ENCODE peak calls at places on chromosome 14, in ten cellular contexts. R is upper lobe of right lung; Y is breast epithelium; A is Peyer's patch; K is fibroblast of lung; B is CD4-positive, CD25-positive, alpha-beta regulatory T cell; D is GM12878; O is mesenchymal stem cell; W is pancreas; M is spleen. U is an unnamed sample. For H3K9me3, the result is how much of the 10 kb centered on the place peaks cover.

GRCh38 chr14:58941666-58942065 is 246.8 kb upstream of the DAAM1 start:
- DNase-seq in R (no peak), D (no peak), O (peak), W (no peak), M (no peak), B (no peak), A (no peak), Y (no peak), K (peak), U (no peak)

GRCh38 chr14:43937001-43937400 is 570.1 kb downstream of the FSCB start:
- DNase-seq in B (no peak), A (no peak), K (no peak), D (no peak), W (no peak), Y (no peak), M (no peak), O (no peak), R (no peak), U (no peak)

GRCh38 chr14:56666716-56667115 is 87.1 kb downstream of the TMEM260 start:
- DNase-seq in K (peak), M (no peak), B (no peak), A (no peak), W (no peak), D (no peak), O (peak), Y (no peak), R (no peak), U (no peak)

GRCh38 chr14:93533864-93534263 is 103.1 kb downstream of the UNC79 start:
- DNase-seq in O (no peak), K (no peak), B (no peak), Y (no peak), W (no peak), M (no peak), R (no peak), A (no peak), D (peak), U (no peak)

GRCh38 chr14:63897706-63898105 is 44.9 kb downstream of the SYNE2 start:
- DNase-seq in Y (no peak), O (peak), W (no peak), K (peak), B (no peak), M (no peak), A (no peak), D (no peak), R (no peak), U (no peak)

GRCh38 chr14:53151867-53152626 is 1.1 kb downstream of the DDHD1 start:
- DNase-seq in W (peak), R (peak), A (peak), O (peak), K (peak), D (no peak), M (peak), Y (no peak), B (peak), U (peak)

GRCh38 chr14:104319489-104320241 is 181.3 kb downstream of the KIF26A start:
- DNase-seq in M (peak), Y (peak), O (no peak), K (no peak), W (no peak), R (no peak), A (peak), D (no peak), B (no peak), U (no peak)

GRCh38 chr14:33737446-33737845 is 213.4 kb downstream of the EGLN3 start:
- DNase-seq in K (peak), O (peak), D (no peak), M (no peak), Y (no peak), A (no peak), R (no peak), W (no peak), B (no peak), U (no peak)

GRCh38 chr14:83779266-83779665 is 1750.7 kb upstream of the FLRT2 start:
- DNase-seq in A (no peak), Y (no peak), D (no peak), O (peak), M (no peak), R (no peak), W (no peak), B (no peak), K (peak), U (no peak)

GRCh38 chr14:101072945-101073597 is 169.5 kb upstream of the RTL1 start:
- DNase-seq in Y (peak), D (no peak), O (peak), M (peak), W (no peak), B (no peak), A (peak), R (peak), K (peak), U (no peak)

GRCh38 chr14:82602794-82603193 is 1069.1 kb upstream of the SEL1L start:
- DNase-seq in Y (no peak), D (no peak), K (no peak), O (no peak), R (no peak), M (no peak), W (no peak), A (no peak), B (no peak), U (no peak)

GRCh38 chr14:51236314-51236713 is 3.7 kb upstream of the TMX1 start:
- DNase-seq in K (peak), R (no peak), O (peak), Y (no peak), A (no peak), M (no peak), W (no peak), B (no peak), D (no peak), U (no peak)

GRCh38 chr14:23624830-23625404 is 11.2 kb upstream of the DHRS2 start:
- DNase-seq in R (no peak), M (no peak), B (no peak), D (no peak), O (no peak), Y (no peak), W (no peak), A (no peak), K (no peak), U (no peak)

GRCh38 chr14:68487805-68488590 is 304.9 kb downstream of the ZFP36L1 start:
- DNase-seq in O (no peak), D (no peak), M (no peak), B (no peak), W (no peak), R (no peak), Y (no peak), A (no peak), K (no peak), U (no peak)

GRCh38 chr14:68363841-68364711 is 428.8 kb downstream of the ZFP36L1 start:
- DNase-seq in W (no peak), B (no peak), M (peak), A (no peak), D (no peak), O (peak), K (peak), R (peak), Y (no peak), U (no peak)

GRCh38 chr14:44846232-44846824 is 115.4 kb downstream of the KLHL28 start:
- DNase-seq in M (no peak), R (no peak), K (peak), W (no peak), O (peak), A (no peak), Y (no peak), B (no peak), D (peak), U (no peak)

DNA sequence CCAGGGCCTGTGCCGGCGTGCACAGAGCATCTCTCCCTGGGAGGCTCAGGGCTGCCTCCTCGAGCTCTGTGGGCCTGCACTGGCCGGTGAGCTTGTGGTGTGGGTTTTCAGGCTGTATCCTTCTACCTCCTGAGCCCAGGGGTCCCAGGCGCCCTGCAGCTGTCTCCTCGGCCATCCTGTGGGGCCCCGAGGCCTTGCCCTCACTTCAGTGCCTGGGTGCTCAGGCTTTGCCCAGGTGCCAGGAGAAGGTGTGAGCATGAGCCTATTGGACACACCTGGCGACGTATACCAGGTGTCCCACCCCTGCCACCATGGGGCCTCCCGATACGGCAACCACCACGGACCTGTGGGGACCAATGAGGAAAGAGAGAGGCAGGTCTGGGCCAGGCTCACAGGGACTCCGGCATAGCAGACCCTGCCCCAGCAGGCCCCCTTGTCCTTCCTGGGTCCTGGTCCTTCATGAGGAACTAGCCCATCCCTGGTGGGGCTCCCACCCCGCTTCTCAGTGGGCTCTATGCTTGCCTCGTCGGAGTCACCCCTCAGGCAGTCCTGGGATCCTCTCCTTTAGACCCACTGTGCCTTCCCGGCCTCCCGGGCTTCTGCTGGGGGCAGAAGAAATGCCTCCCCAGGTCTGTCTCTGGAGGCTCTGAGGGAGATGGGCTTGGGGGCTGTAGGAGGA is 400.2 kb downstream of the TMEM121 start:
- DNase-seq in A (no peak), D (no peak), B (no peak), K (no peak), M (peak), Y (peak), R (peak), W (no peak), O (no peak), U (no peak)
- H3K9me3 ChIP-seq in A (under half), D (under half), B (under half), K (under half), M (under half), Y (under half), R (under half), W (under half), O (under half), U (under half)

GRCh38 chr14:54933006-54933405 is 30.4 kb upstream of the GCH1 start:
- DNase-seq in D (no peak), O (no peak), M (no peak), W (no peak), K (no peak), B (no peak), R (no peak), A (no peak), Y (no peak), U (no peak)
- H3K9me3 ChIP-seq in D (under half), O (under half), M (under half), W (under half), K (under half), B (under half), R (under half), A (under half), Y (under half), U (under half)

GRCh38 chr14:105860615-105861580 is 334.5 kb downstream of the TMEM121 start:
- DNase-seq in A (peak), O (no peak), R (peak), K (no peak), M (peak), B (peak), Y (no peak), W (peak), D (no peak), U (peak)
- H3K9me3 ChIP-seq in A (under half), O (under half), R (under half), K (under half), M (under half), B (under half), Y (under half), W (under half), D (under half), U (under half)

GRCh38 chr14:106610691-106611090 is 1084.3 kb downstream of the TMEM121 start:
- DNase-seq in O (no peak), A (no peak), Y (no peak), K (no peak), W (no peak), R (no peak), B (no peak), D (no peak), M (no peak), U (no peak)
- H3K9me3 ChIP-seq in O (under half), A (under half), Y (under half), K (under half), W (under half), R (under half), B (under half), D (under half), M (under half), U (under half)

DNA sequence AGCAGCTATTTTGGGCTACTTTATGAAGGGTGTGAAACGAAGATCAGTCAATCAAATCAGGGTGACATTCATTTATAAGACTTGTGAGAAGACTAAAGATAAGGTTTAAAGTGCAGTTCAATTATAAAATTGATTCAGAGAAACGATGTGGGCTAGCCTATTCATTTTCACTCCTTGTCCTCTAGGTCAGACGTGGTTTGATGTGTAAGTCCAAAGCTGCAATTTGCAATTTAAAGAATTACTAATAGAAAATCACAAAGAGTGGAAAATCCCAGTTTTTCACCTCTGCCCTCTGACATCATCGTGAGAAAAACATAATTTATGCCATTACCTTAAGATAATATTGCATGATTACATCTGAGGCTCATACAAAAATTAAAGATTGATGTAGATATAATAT is 243.5 kb upstream of the NOVA1 start:
- DNase-seq in W (no peak), Y (no peak), A (no peak), B (no peak), R (no peak), M (no peak), K (peak), O (peak), D (no peak), U (no peak)
- H3K9me3 ChIP-seq in W (under half), Y (under half), A (under half), B (under half), R (under half), M (under half), K (under half), O (under half), D (under half), U (under half)